ENCODE peak calls at places on chromosomes 12 and 14, in eight cellular contexts. P is gastrocnemius medialis, D is tibial nerve, B is lung, Y is ascending aorta, U is stomach, C is pancreas, T is tibial artery. S is an unnamed sample.

GRCh38 chr12:131494741-131495524 is 216.0 kb upstream of the SFSWAP start:
- DNase-seq in C (no peak), B (no peak), P (no peak), D (no peak), T (no peak), U (no peak), Y (no peak), S (no peak)

GRCh38 chr14:37598085-37598972 is 2.9 kb downstream of the TTC6 start:
- DNase-seq in B (peak; percentile 62), U (peak; percentile 70), C (peak; percentile 59), P (no peak), T (no peak), Y (no peak), D (no peak), S (no peak)

GRCh38 chr12:67111182-67111581 is 158.0 kb upstream of the CAND1 start:
- DNase-seq in D (no peak), P (no peak), B (no peak), U (no peak), C (no peak), T (no peak), Y (no peak), S (no peak)

GRCh38 chr12:86389949-86390348 is 133.8 kb upstream of the MGAT4C start:
- DNase-seq in P (no peak), T (no peak), U (no peak), D (no peak), Y (no peak), B (no peak), C (no peak), S (no peak)

GRCh38 chr12:110262442-110263388 is 18.3 kb upstream of the ATP2A2 start:
- DNase-seq in Y (no peak), D (no peak), T (no peak), U (no peak), B (peak; percentile 63), C (no peak), P (no peak), S (peak; percentile 16)

GRCh38 chr12:50203691-50204090 is 36.5 kb upstream of the CERS5 start:
- DNase-seq in D (no peak), B (no peak), U (no peak), C (no peak), T (no peak), Y (no peak), P (no peak), S (no peak)

GRCh38 chr14:99793213-99794155 is at the start of gene EML1:
- DNase-seq in U (peak; percentile 83), T (peak; percentile 81), D (peak; percentile 65), Y (no peak), P (peak; percentile 75), B (peak; percentile 71), C (peak; percentile 96), S (peak; percentile 91)

GRCh38 chr14:38404616-38405015 is 148.7 kb upstream of the CLEC14A start:
- DNase-seq in U (no peak), T (no peak), C (no peak), P (no peak), D (no peak), B (no peak), Y (no peak), S (no peak)

GRCh38 chr14:64663174-64663573 is 41.0 kb upstream of the PLEKHG3 start:
- DNase-seq in T (no peak), P (no peak), C (no peak), D (no peak), U (no peak), B (no peak), Y (no peak), S (no peak)

GRCh38 chr14:77124345-77125274 is 17.0 kb downstream of the ZDHHC22 start:
- DNase-seq in D (peak; percentile 18), C (peak; percentile 88), B (no peak), U (peak; percentile 72), P (no peak), Y (no peak), T (no peak), S (no peak)

GRCh38 chr12:109779382-109779781 is 53.8 kb downstream of the TRPV4 start:
- DNase-seq in C (no peak), P (no peak), B (no peak), D (no peak), U (no peak), Y (no peak), T (no peak), S (peak; percentile 51)

GRCh38 chr14:38835874-38836273 is 267.2 kb downstream of the SEC23A start:
- DNase-seq in Y (no peak), P (no peak), B (no peak), U (no peak), C (peak; percentile 50), D (no peak), T (no peak), S (no peak)

GRCh38 chr12:2845280-2845679 is 10.4 kb upstream of the NRIP2 start:
- DNase-seq in P (no peak), C (no peak), Y (no peak), B (no peak), U (no peak), T (no peak), D (no peak), S (no peak)

GRCh38 chr12:51323317-51323960 is 535 bp downstream of the BIN2 start:
- DNase-seq in Y (no peak), U (no peak), P (no peak), D (no peak), B (no peak), C (no peak), T (no peak), S (no peak)

GRCh38 chr12:88242161-88242925 is 100.2 kb downstream of the TMTC3 start:
- DNase-seq in P (no peak), Y (no peak), D (peak; percentile 36), C (no peak), T (peak; percentile 59), U (no peak), B (no peak), S (no peak)

GRCh38 chr12:78447373-78447772 is 417.2 kb upstream of the SYT1 start:
- DNase-seq in P (no peak), T (no peak), B (no peak), C (no peak), D (no peak), Y (no peak), U (no peak), S (no peak)

GRCh38 chr14:36944307-36945010 is 227.9 kb downstream of the SLC25A21 start:
- DNase-seq in B (no peak), U (no peak), T (no peak), C (no peak), Y (no peak), P (no peak), D (no peak), S (no peak)

GRCh38 chr14:99603471-99603933 is 505 bp downstream of the CCDC85C start:
- DNase-seq in B (no peak), U (no peak), P (no peak), Y (no peak), C (peak; percentile 76), D (no peak), T (no peak), S (peak; percentile 47)

GRCh38 chr12:9910716-9911421 is 21.3 kb downstream of the CLEC2A start:
- DNase-seq in T (no peak), D (no peak), C (no peak), P (no peak), B (no peak), U (no peak), Y (no peak), S (no peak)

GRCh38 chr14:22801716-22802115 is 13.5 kb downstream of the SLC7A7 start:
- DNase-seq in Y (no peak), C (no peak), D (no peak), B (no peak), U (no peak), P (no peak), T (no peak), S (no peak)

GRCh38 chr14:22800356-22800755 is 14.9 kb downstream of the SLC7A7 start:
- DNase-seq in C (no peak), T (no peak), P (no peak), B (no peak), D (no peak), Y (no peak), U (no peak), S (no peak)

GRCh38 chr14:22807432-22808087 is 7.7 kb downstream of the SLC7A7 start:
- DNase-seq in P (no peak), B (no peak), U (no peak), Y (no peak), D (no peak), T (no peak), C (no peak), S (peak; percentile 93)

GRCh38 chr14:22802860-22803562 is 12.2 kb downstream of the SLC7A7 start:
- DNase-seq in C (no peak), U (no peak), Y (no peak), T (no peak), P (no peak), D (no peak), B (no peak), S (no peak)

DNA sequence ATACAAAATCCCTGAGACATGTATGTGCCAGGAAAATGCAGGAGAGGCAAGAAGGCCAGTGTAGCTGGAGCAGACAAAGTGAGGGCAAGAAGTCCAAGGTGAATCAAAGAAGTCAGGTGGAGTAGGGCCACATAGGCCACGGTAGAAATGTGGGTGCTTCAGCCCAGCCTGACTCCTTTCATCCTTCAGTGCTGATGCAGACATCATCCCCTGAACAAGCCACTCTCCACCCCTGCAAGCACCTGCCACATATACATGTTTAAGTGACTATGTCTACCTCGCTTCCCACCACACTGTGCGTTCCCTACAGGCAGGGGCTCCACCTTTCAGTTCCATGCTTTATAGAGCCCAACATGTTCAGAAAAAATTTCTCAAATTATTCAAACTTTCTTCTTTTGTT is 11.7 kb downstream of the SLC7A7 start:
- DNase-seq in T (no peak), C (no peak), Y (no peak), D (no peak), B (no peak), U (no peak), P (no peak), S (no peak)
- H3K4me1 ChIP-seq in T (no peaks in the 10 kb centered on the region), C (no peaks in the 10 kb centered on the region), Y (no peaks in the 10 kb centered on the region), D (no peaks in the 10 kb centered on the region), B (no peaks in the 10 kb centered on the region), U (no peaks in the 10 kb centered on the region), P (no peaks in the 10 kb centered on the region), S (peaks cover 67% of the 10 kb centered on the region)

GRCh38 chr12:1567852-1568251 is 26.5 kb downstream of the FBXL14 start:
- DNase-seq in B (no peak), Y (no peak), C (no peak), P (no peak), T (no peak), D (no peak), U (no peak), S (no peak)
- TF ChIP-seq CTCF in B (no peak), Y (no peak), C (no peak), P (no peak), T (no peak), D (no peak), U (no peak), S (no peak)

DNA sequence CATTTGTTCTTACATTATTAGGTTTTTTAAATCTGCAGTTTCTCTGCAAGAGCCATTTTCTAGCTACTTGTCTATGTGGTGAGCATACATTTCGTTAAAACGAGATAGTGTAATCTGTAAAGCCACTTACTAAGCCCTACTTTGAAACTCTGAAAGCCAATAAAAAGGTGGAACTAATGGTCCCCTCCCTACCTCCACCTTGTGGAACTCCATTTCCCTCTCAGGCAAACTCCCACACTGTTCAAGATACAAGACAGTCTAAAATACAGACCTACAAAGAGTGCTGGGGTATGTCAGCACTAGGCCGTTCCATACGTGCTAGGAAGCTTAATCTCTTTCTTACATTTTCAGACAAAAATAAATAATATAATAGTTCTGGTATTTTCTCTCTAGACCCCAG is 74.1 kb downstream of the DUSP6 start:
- DNase-seq in B (no peak), U (no peak), T (no peak), C (no peak), Y (no peak), D (no peak), P (no peak), S (no peak)
- H3K27me3 ChIP-seq in B (no peaks in the 10 kb centered on the region), U (no peaks in the 10 kb centered on the region), T (no peaks in the 10 kb centered on the region), C (no peaks in the 10 kb centered on the region), Y (no peaks in the 10 kb centered on the region), D (no peaks in the 10 kb centered on the region), P (no peaks in the 10 kb centered on the region), S (no peaks in the 10 kb centered on the region)

GRCh38 chr12:124555168-124555928 is 12.1 kb downstream of the NCOR2 start:
- DNase-seq in B (no peak), C (no peak), Y (no peak), U (no peak), D (no peak), T (no peak), P (no peak), S (no peak)
- H3K4me1 ChIP-seq in B (peaks cover 11% of the 10 kb centered on the region), C (peaks cover 10% of the 10 kb centered on the region), Y (peaks cover 22% of the 10 kb centered on the region), U (peaks cover 80% of the 10 kb centered on the region), D (no peaks in the 10 kb centered on the region), T (peaks cover 83% of the 10 kb centered on the region), P (peaks cover 49% of the 10 kb centered on the region), S (peaks cover 11% of the 10 kb centered on the region)